ENCODE peak calls at places on chromosome 3, in five cellular contexts. N, S, D, W and Y are unnamed samples.

GRCh38 chr3:13040381-13041074 is 32.7 kb downstream of the IQSEC1 start:
- DNase-seq in D (no peak), S (no peak), N (no peak), W (no peak), Y (peak)

GRCh38 chr3:194328080-194328571 is 23.0 kb downstream of the CPN2 start:
- DNase-seq in D (peak), W (no peak), N (peak), S (no peak), Y (no peak)

GRCh38 chr3:67018789-67019525 is 20.9 kb downstream of the KBTBD8 start:
- DNase-seq in W (no peak), S (no peak), N (no peak), D (no peak), Y (no peak)

GRCh38 chr3:156307704-156308103 is 187.3 kb downstream of the KCNAB1 start:
- DNase-seq in N (no peak), W (no peak), S (no peak), D (no peak), Y (no peak)

GRCh38 chr3:197749315-197749600 is 425 bp upstream of the FYTTD1 start:
- DNase-seq in N (peak), D (peak), W (peak), S (no peak), Y (no peak)

GRCh38 chr3:126939347-126939735 is 43.6 kb upstream of the PLXNA1 start:
- DNase-seq in N (no peak), D (no peak), W (peak), S (no peak), Y (no peak)

GRCh38 chr3:150917941-150918340 is 12.7 kb upstream of the MINDY4B start:
- DNase-seq in S (no peak), W (no peak), N (no peak), D (no peak), Y (peak)

GRCh38 chr3:21942328-21942727 is 191.3 kb upstream of the ZNF385D start:
- DNase-seq in N (no peak), S (peak), W (no peak), D (no peak), Y (no peak)

GRCh38 chr3:24494616-24495333 is at the start of gene THRB:
- DNase-seq in D (peak), W (peak), N (peak), S (no peak), Y (no peak)

GRCh38 chr3:156358232-156358631 is 196.7 kb downstream of the SSR3 start:
- DNase-seq in W (no peak), S (no peak), D (no peak), N (no peak), Y (no peak)

GRCh38 chr3:71509024-71509423 is 74.5 kb downstream of the FOXP1 start:
- DNase-seq in N (no peak), S (no peak), W (no peak), D (no peak), Y (no peak)

GRCh38 chr3:5220667-5221431 is 33.3 kb downstream of the EDEM1 start:
- DNase-seq in S (no peak), N (no peak), D (no peak), W (no peak), Y (no peak)

GRCh38 chr3:169966951-169967915 is 626 bp downstream of the SEC62 start:
- DNase-seq in D (no peak), S (no peak), W (peak), N (peak), Y (peak)

GRCh38 chr3:31532587-31533168 is at the start of gene STT3B:
- DNase-seq in W (peak), D (peak), S (peak), N (peak), Y (peak)